ENCODE peak calls at places on chromosome 9, in eight cellular contexts. K is body of pancreas; N is effector memory CD4-positive, alpha-beta T cell; B is NCI-H1092; R is globus pallidus; E is H7; T is NCI-H1105 treated with DMSO at 0.1 percent for 48 hours; A is renal cortical epithelial cell. C is an unnamed sample.

GRCh38 chr9:84408416-84408815 is 67.9 kb upstream of the SLC28A3 start:
- DNase-seq in B (no peak), K (no peak), A (no peak), R (no peak), E (no peak), T (no peak), N (no peak), C (no peak)

GRCh38 chr9:123816817-123817472 is 113.0 kb downstream of the DENND1A start:
- DNase-seq in A (no peak), K (no peak), N (no peak), R (no peak), T (no peak), E (no peak), B (no peak), C (no peak)

GRCh38 chr9:86730165-86730928 is 217.0 kb downstream of the GAS1 start:
- DNase-seq in A (no peak), T (no peak), R (no peak), E (no peak), K (no peak), B (no peak), N (no peak), C (no peak)

GRCh38 chr9:116566677-116567488 is 120.2 kb upstream of the TRIM32 start:
- DNase-seq in A (peak), N (no peak), B (no peak), R (no peak), K (peak), T (peak), E (no peak), C (no peak)

GRCh38 chr9:272251-273213 is 57.9 kb downstream of the DOCK8 start:
- DNase-seq in E (no peak), T (no peak), N (peak), K (no peak), B (no peak), R (peak), A (no peak), C (no peak)

GRCh38 chr9:4424038-4424437 is 66.2 kb upstream of the SLC1A1 start:
- DNase-seq in E (no peak), B (no peak), K (no peak), T (no peak), A (no peak), N (no peak), R (no peak), C (no peak)

GRCh38 chr9:126223798-126224531 is 102.7 kb upstream of the MVB12B start:
- DNase-seq in K (no peak), B (no peak), R (no peak), A (no peak), T (no peak), E (no peak), N (no peak), C (no peak)

GRCh38 chr9:37943329-37944265 is 39.7 kb upstream of the SLC25A51 start:
- DNase-seq in B (no peak), R (no peak), T (no peak), E (no peak), K (peak), N (no peak), A (peak), C (no peak)

GRCh38 chr9:107345327-107345726 is 62.2 kb downstream of the RAD23B start:
- DNase-seq in B (no peak), E (no peak), R (no peak), K (no peak), A (no peak), T (no peak), N (no peak), C (no peak)

GRCh38 chr9:68552700-68553099 is 12.0 kb upstream of the TMEM252 start:
- DNase-seq in B (no peak), T (no peak), R (no peak), N (no peak), A (peak), K (no peak), E (no peak), C (no peak)

GRCh38 chr9:94611638-94612068 is 18.0 kb upstream of the FBP2 start:
- DNase-seq in N (no peak), K (no peak), R (no peak), B (no peak), A (no peak), E (no peak), T (no peak), C (no peak)

GRCh38 chr9:71768388-71769174 is at the start of gene CEMIP2:
- DNase-seq in A (peak), B (peak), T (peak), R (peak), E (peak), K (peak), N (peak), C (peak)

C was measured in mesothelial cell of epicardium.